ENCODE peak calls at places on chromosome 6, in four cellular contexts. M is prostate gland, L is RWPE1, E is pancreas. T is an unnamed sample.

GRCh38 chr6:53111865-53112264 is 36.8 kb downstream of the GCM1 start:
- DNase-seq in M (no peak), L (no peak), E (no peak), T (no peak)

GRCh38 chr6:705047-705446 is 12.1 kb upstream of the EXOC2 start:
- DNase-seq in M (no peak), L (no peak), E (no peak), T (no peak)

GRCh38 chr6:38164671-38165108 is 345.2 kb downstream of the ZFAND3 start:
- DNase-seq in M (no peak), L (no peak), E (no peak), T (no peak)

GRCh38 chr6:90274481-90275030 is 22.1 kb downstream of the BACH2 start:
- DNase-seq in M (peak), L (no peak), E (no peak), T (no peak)

GRCh38 chr6:44235891-44236516 is 10.9 kb upstream of the HSP90AB1 start:
- DNase-seq in M (no peak), L (no peak), E (no peak), T (no peak)

GRCh38 chr6:137692806-137693205 is 174.3 kb upstream of the TNFAIP3 start:
- DNase-seq in M (no peak), L (no peak), E (no peak), T (no peak)

GRCh38 chr6:2396856-2397640 is 151.6 kb upstream of the GMDS start:
- DNase-seq in M (no peak), L (no peak), E (no peak), T (no peak)

GRCh38 chr6:28349892-28350737 is at the start of gene ZKSCAN3:
- DNase-seq in M (peak), L (peak), E (peak), T (peak)

GRCh38 chr6:85455627-85456026 is 5.7 kb downstream of the NT5E start:
- DNase-seq in M (no peak), L (no peak), E (no peak), T (no peak)

GRCh38 chr6:133939778-133940667 is 13.0 kb upstream of the TBPL1 start:
- DNase-seq in M (no peak), L (no peak), E (no peak), T (no peak)

GRCh38 chr6:163183791-163184190 is 230.7 kb upstream of the QKI start:
- DNase-seq in M (no peak), L (no peak), E (no peak), T (no peak)

GRCh38 chr6:73340048-73340447 is 14.0 kb downstream of the DPPA5 start:
- DNase-seq in M (no peak), L (no peak), E (no peak), T (no peak)

GRCh38 chr6:43702522-43703440 is 15.2 kb upstream of the MRPS18A start:
- DNase-seq in M (no peak), L (peak), E (peak), T (peak)

GRCh38 chr6:74971631-74972030 is 234.2 kb downstream of the COL12A1 start:
- DNase-seq in M (no peak), L (no peak), E (no peak), T (no peak)

GRCh38 chr6:28940294-28940858 is 16.6 kb upstream of the TRIM27 start:
- DNase-seq in M (peak), L (peak), E (no peak), T (peak)

GRCh38 chr6:32816746-32817204 is at the start of gene HLA-DOB:
- DNase-seq in M (no peak), L (peak), E (no peak), T (no peak)

GRCh38 chr6:41289815-41290214 is 3.3 kb upstream of the TREM1 start:
- DNase-seq in M (no peak), L (no peak), E (no peak), T (no peak)

GRCh38 chr6:150091466-150091865 is 22.5 kb upstream of the ULBP3 start:
- DNase-seq in M (no peak), L (no peak), E (no peak), T (no peak)

GRCh38 chr6:48099713-48100675 is 11.0 kb downstream of the PTCHD4 start:
- DNase-seq in M (no peak), L (no peak), E (no peak), T (no peak)

GRCh38 chr6:1316482-1317220 is 4.8 kb downstream of the FOXQ1 start:
- DNase-seq in M (no peak), L (no peak), E (peak), T (no peak)

GRCh38 chr6:136921521-136921935 is 573 bp upstream of the SLC35D3 start:
- DNase-seq in M (no peak), L (peak), E (peak), T (no peak)

GRCh38 chr6:14739830-14740229 is 506.0 kb upstream of the JARID2 start:
- DNase-seq in M (no peak), L (no peak), E (no peak), T (no peak)

GRCh38 chr6:140217283-140217682 is 842.8 kb upstream of the CITED2 start:
- DNase-seq in M (no peak), L (no peak), E (no peak), T (no peak)

T was measured in thoracic aorta.